ENCODE peak calls at places on chromosomes 13 and 19, in four cellular contexts. B, W, V and N are unnamed samples.

GRCh38 chr19:18651738-18652137 is 14.9 kb downstream of the KLHL26 start:
- DNase-seq in B (no peak), W (no peak), V (no peak), N (no peak)

GRCh38 chr19:29807178-29807577 is 4.6 kb upstream of the CCNE1 start:
- DNase-seq in B (no peak), W (no peak), V (no peak), N (no peak)

GRCh38 chr19:1407662-1408299 is 395 bp downstream of the DAZAP1 start:
- DNase-seq in B (no peak), W (no peak), V (no peak), N (no peak)

GRCh38 chr19:7340959-7341837 is 7.5 kb upstream of the ARHGEF18 start:
- DNase-seq in B (peak), W (peak), V (peak), N (no peak)

GRCh38 chr13:50319603-50320296 is 304.5 kb downstream of the KCNRG start:
- DNase-seq in B (peak), W (no peak), V (peak), N (no peak)

GRCh38 chr19:5881543-5882299 is 11.4 kb upstream of the FUT5 start:
- DNase-seq in B (no peak), W (no peak), V (no peak), N (no peak)

GRCh38 chr13:97810152-97810551 is 143.3 kb upstream of the IPO5 start:
- DNase-seq in B (peak), W (no peak), V (peak), N (no peak)

GRCh38 chr19:5172859-5173577 is 167.6 kb downstream of the PTPRS start:
- DNase-seq in B (peak), W (peak), V (peak), N (no peak)

GRCh38 chr13:23850134-23850533 is 39.1 kb downstream of the MIPEP start:
- DNase-seq in B (no peak), W (no peak), V (no peak), N (no peak)

GRCh38 chr19:31529121-31529520 is 179.9 kb upstream of the TSHZ3 start:
- DNase-seq in B (no peak), W (no peak), V (no peak), N (no peak)

GRCh38 chr19:31110331-31110730 is 238.9 kb downstream of the TSHZ3 start:
- DNase-seq in B (peak), W (no peak), V (peak), N (no peak)

GRCh38 chr13:75724742-75725504 is 88.8 kb downstream of the LMO7 start:
- DNase-seq in B (no peak), W (no peak), V (no peak), N (no peak)

GRCh38 chr13:51764184-51765141 is 39.5 kb downstream of the DHRS12 start:
- DNase-seq in B (peak), W (peak), V (peak), N (peak)

GRCh38 chr13:112729408-112729807 is 39.6 kb downstream of the ATP11A start:
- DNase-seq in B (no peak), W (peak), V (no peak), N (peak)

GRCh38 chr19:5580116-5580515 is 12.4 kb upstream of the TINCR start:
- DNase-seq in B (peak), W (no peak), V (no peak), N (no peak)

GRCh38 chr13:52361225-52361624 is 44.7 kb downstream of the THSD1 start:
- DNase-seq in B (no peak), W (no peak), V (no peak), N (no peak)

GRCh38 chr19:47152632-47153031 is 22.0 kb downstream of the SAE1 start:
- DNase-seq in B (no peak), W (no peak), V (peak), N (no peak)

GRCh38 chr19:48795855-48796142 is 15.0 kb downstream of the BCAT2 start:
- DNase-seq in B (no peak), W (peak), V (no peak), N (no peak)

DNA sequence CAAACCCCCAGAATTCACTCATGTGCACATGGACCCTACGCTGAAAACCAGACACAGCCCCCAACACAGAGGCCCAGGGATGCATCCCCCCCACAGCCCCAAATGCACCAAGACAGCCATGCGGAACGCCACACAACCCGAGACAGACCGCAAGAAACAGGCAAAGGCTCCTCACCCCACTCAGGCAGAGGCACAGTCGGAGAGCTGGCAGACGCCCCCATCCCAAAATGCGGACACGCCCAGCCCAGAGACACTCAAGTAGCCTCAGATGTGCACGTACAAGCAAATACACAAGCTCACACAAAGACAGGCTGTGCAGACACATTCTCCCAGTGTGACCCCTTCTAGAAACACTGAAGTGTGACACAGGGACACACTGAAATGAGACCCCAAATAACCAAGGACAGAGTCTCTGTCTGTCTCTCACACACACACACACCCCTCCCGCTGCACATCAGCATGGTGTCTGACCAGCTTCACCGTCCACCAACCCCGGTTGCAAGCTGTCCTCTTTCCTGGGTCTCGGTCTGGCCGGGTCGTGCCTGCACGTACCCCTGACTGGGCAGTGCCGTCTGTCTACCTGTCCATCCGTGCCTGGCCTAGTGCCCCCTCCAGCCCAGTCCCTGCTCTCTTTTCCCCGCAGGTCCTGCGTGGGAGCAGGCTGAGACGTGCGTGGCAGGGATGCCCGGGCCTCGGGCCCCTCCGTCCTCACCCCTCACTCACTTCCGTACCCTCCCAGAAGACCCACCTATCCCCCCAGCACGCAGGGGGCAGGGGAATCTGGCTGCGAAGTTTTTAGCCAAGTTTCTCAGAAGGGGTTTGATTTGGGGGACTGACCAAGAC is 16.1 kb downstream of the ERFL start:
- DNase-seq in B (no peak), W (no peak), V (no peak), N (no peak)
- TF ChIP-seq CTCF in B (no peak), W (no peak), V (no peak), N (no peak)

DNA sequence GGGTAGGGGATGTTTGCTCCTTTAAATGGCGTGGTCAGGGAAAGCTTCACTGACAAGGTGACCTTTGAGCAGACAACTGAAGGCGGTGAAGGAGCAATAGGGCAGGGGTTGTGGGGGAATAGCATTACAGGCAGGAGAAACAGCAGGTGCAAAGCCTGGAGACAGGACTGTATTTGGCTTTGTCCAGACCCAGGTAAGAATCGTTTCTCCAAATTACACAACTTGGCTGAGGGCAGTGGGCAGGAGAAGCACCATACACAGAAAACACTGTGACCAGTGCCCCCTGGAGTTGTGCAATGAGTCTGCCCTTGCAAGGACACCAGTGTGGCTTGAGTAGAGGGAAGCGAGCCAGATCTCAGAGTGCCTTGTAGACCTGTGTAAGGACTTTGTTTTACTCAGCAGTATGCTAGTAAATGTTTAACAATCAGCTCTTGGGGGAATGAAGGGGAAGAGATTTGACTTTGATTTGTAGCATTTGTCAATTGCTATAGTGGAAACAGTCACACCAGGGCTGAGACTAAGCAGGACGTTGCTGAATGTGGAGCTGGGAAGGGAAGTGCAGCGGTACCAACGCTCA is 360.0 kb downstream of the DCT start:
- DNase-seq in B (no peak), W (no peak), V (no peak), N (peak)
- TF ChIP-seq CTCF in B (no peak), W (no peak), V (no peak), N (peak)

GRCh38 chr13:99276706-99277105 is 18.5 kb upstream of the GPR18 start:
- DNase-seq in B (no peak), W (no peak), V (no peak), N (no peak)
- TF ChIP-seq CTCF in B (no peak), W (no peak), V (peak), N (no peak)

GRCh38 chr19:45717131-45717982 is 13.3 kb downstream of the FBXO46 start:
- DNase-seq in B (peak), W (peak), V (peak), N (peak)
- TF ChIP-seq CTCF in B (peak), W (no peak), V (peak), N (peak)

DNA sequence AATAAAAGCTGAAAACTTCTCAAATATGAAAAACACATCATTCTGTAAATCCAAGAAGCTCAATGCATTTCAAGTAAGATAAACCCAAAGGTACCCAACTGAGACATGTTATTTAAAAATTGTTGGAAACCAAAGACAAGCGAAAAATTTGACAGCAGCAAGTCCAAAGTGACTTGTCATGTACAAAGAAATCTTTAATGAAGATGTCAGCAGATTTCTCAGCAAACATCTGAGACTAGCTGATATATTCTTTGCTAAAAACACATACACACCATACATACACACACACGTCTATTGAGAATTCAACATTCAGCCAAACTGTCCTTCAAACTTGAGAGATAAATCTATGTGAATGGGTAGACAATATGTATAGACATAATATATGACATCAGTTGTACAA is 5.7 kb upstream of the ZNF222 start:
- DNase-seq in B (no peak), W (no peak), V (no peak), N (no peak)
- TF ChIP-seq CTCF in B (no peak), W (no peak), V (no peak), N (no peak)